ENCODE peak calls at places on chromosomes 16 and 17, in six cellular contexts. K is lower leg skin; H is HuH-7.5; W is A172; A is stimulated activated CD4-positive, alpha-beta T cell treated with anti-CD3 and anti-CD28 coated beads, Interleukin-15, amount 100 ng/mL, for 48 hours; O is nephron progenitor cell. M is an unnamed sample.

GRCh38 chr17:48624544-48625501 is 1.3 kb downstream of the HOXB9 start:
- DNase-seq in K (no peak), H (no peak), W (peak), A (no peak), O (no peak), M (no peak)

GRCh38 chr17:72687941-72688340 is 404.5 kb downstream of the SLC39A11 start:
- DNase-seq in K (no peak), H (no peak), W (no peak), A (no peak), O (peak), M (no peak)

GRCh38 chr17:3039748-3040147 is 23.7 kb downstream of the OR1D5 start:
- DNase-seq in K (no peak), H (no peak), W (no peak), A (no peak), O (no peak), M (no peak)

GRCh38 chr16:70481929-70482536 is 27.6 kb downstream of the FCSK start:
- DNase-seq in K (no peak), H (no peak), W (peak), A (no peak), O (no peak), M (no peak)

GRCh38 chr17:73511716-73512115 is 132.5 kb downstream of the SDK2 start:
- DNase-seq in K (no peak), H (no peak), W (no peak), A (no peak), O (no peak), M (no peak)

GRCh38 chr16:87461466-87461975 is 31.3 kb downstream of the ZCCHC14 start:
- DNase-seq in K (peak), H (peak), W (peak), A (peak), O (peak), M (peak)

GRCh38 chr16:29765167-29766032 is 12.7 kb upstream of the ZG16 start:
- DNase-seq in K (no peak), H (peak), W (peak), A (no peak), O (no peak), M (no peak)

GRCh38 chr16:89633064-89633631 is 19.7 kb downstream of the DPEP1 start:
- DNase-seq in K (no peak), H (no peak), W (peak), A (no peak), O (no peak), M (no peak)

GRCh38 chr16:56244612-56245011 is 53.3 kb downstream of the GNAO1 start:
- DNase-seq in K (no peak), H (no peak), W (no peak), A (no peak), O (no peak), M (no peak)

GRCh38 chr16:10039220-10040096 is 142.8 kb downstream of the GRIN2A start:
- DNase-seq in K (no peak), H (no peak), W (no peak), A (no peak), O (peak), M (peak)

GRCh38 chr17:48625502-48626201 is 506 bp downstream of the HOXB9 start:
- DNase-seq in K (no peak), H (peak), W (peak), A (no peak), O (no peak), M (peak)

M was measured in erythroblast.